ENCODE peak calls at places on chromosomes 3 and 15, in seven cellular contexts. X, V, E, S, Z, I and J are unnamed samples.

GRCh38 chr3:123036352-123037014 is 8.9 kb upstream of the SEMA5B start:
- DNase-seq in X (peak), V (no peak), E (no peak), S (no peak), Z (peak), I (peak), J (peak)

GRCh38 chr3:4999626-5000184 is 20.5 kb downstream of the BHLHE40 start:
- DNase-seq in X (no peak), V (no peak), E (no peak), S (no peak), Z (no peak), I (peak), J (no peak)

GRCh38 chr3:4899654-4900236 is 79.5 kb upstream of the BHLHE40 start:
- DNase-seq in X (no peak), V (no peak), E (no peak), S (no peak), Z (peak), I (no peak), J (no peak)

GRCh38 chr3:65758871-65759598 is 279.7 kb downstream of the MAGI1 start:
- DNase-seq in X (no peak), V (no peak), E (no peak), S (no peak), Z (peak), I (no peak), J (no peak)

GRCh38 chr3:8529197-8529637 is 27.6 kb downstream of the LMCD1 start:
- DNase-seq in X (no peak), V (no peak), E (no peak), S (no peak), Z (peak), I (no peak), J (no peak)

GRCh38 chr3:182711261-182711683 is 82.0 kb upstream of the ATP11B start:
- DNase-seq in X (no peak), V (no peak), E (no peak), S (no peak), Z (no peak), I (no peak), J (no peak)

GRCh38 chr15:82643992-82644391 is 3.2 kb downstream of the CPEB1 start:
- DNase-seq in X (no peak), V (no peak), E (no peak), S (no peak), Z (peak), I (no peak), J (no peak)

GRCh38 chr3:82783188-82783587 is 1021.7 kb upstream of the GBE1 start:
- DNase-seq in X (no peak), V (no peak), E (no peak), S (no peak), Z (no peak), I (no peak), J (no peak)

GRCh38 chr15:77440378-77440999 is 19.8 kb downstream of the HMG20A start:
- DNase-seq in X (no peak), V (no peak), E (peak), S (no peak), Z (peak), I (peak), J (no peak)

GRCh38 chr15:100596792-100597191 is 5.2 kb downstream of the LINS1 start:
- DNase-seq in X (no peak), V (no peak), E (no peak), S (peak), Z (no peak), I (peak), J (no peak)

GRCh38 chr3:112560330-112560729 is 1.4 kb downstream of the ATG3 start:
- DNase-seq in X (no peak), V (no peak), E (no peak), S (no peak), Z (peak), I (no peak), J (no peak)

GRCh38 chr3:95172549-95172948 is 1109.7 kb downstream of the NSUN3 start:
- DNase-seq in X (no peak), V (no peak), E (no peak), S (no peak), Z (no peak), I (no peak), J (no peak)

GRCh38 chr3:10365791-10366190 is 44.9 kb upstream of the SEC13 start:
- DNase-seq in X (peak), V (no peak), E (no peak), S (no peak), Z (peak), I (peak), J (no peak)

GRCh38 chr3:170640737-170641171 is 54.9 kb upstream of the SLC7A14 start:
- DNase-seq in X (no peak), V (no peak), E (no peak), S (no peak), Z (no peak), I (no peak), J (no peak)

GRCh38 chr3:50890688-50891344 is 216.1 kb downstream of the DOCK3 start:
- DNase-seq in X (no peak), V (no peak), E (no peak), S (no peak), Z (no peak), I (no peak), J (no peak)

GRCh38 chr3:42652611-42653302 is 740 bp upstream of the ZBTB47 start:
- DNase-seq in X (peak), V (peak), E (no peak), S (peak), Z (peak), I (peak), J (no peak)

GRCh38 chr3:37973250-37974054 is 17.1 kb upstream of the VILL start:
- DNase-seq in X (no peak), V (no peak), E (no peak), S (no peak), Z (peak), I (no peak), J (no peak)

GRCh38 chr3:21920431-21920830 is 169.4 kb upstream of the ZNF385D start:
- DNase-seq in X (no peak), V (no peak), E (no peak), S (no peak), Z (peak), I (peak), J (peak)

GRCh38 chr3:38646630-38647029 is 2.9 kb downstream of the SCN5A start:
- DNase-seq in X (no peak), V (peak), E (peak), S (no peak), Z (peak), I (no peak), J (no peak)

GRCh38 chr3:184085389-184085852 is 11.4 kb upstream of the HTR3E start:
- DNase-seq in X (no peak), V (no peak), E (peak), S (no peak), Z (peak), I (peak), J (no peak)

GRCh38 chr3:53750253-53751210 is 95.7 kb downstream of the CHDH start:
- DNase-seq in X (no peak), V (no peak), E (no peak), S (no peak), Z (no peak), I (no peak), J (no peak)

GRCh38 chr15:70875001-70875782 is 17.0 kb downstream of the THAP10 start:
- DNase-seq in X (no peak), V (no peak), E (no peak), S (no peak), Z (peak), I (peak), J (no peak)

GRCh38 chr3:23620044-23620443 is 185.7 kb upstream of the UBE2E1 start:
- DNase-seq in X (no peak), V (no peak), E (no peak), S (no peak), Z (no peak), I (peak), J (no peak)

GRCh38 chr3:148243609-148244008 is 454.1 kb upstream of the AGTR1 start:
- DNase-seq in X (no peak), V (no peak), E (no peak), S (no peak), Z (no peak), I (no peak), J (peak)

GRCh38 chr3:172782235-172782634 is 31.7 kb downstream of the ECT2 start:
- DNase-seq in X (no peak), V (no peak), E (no peak), S (no peak), Z (no peak), I (no peak), J (no peak)

GRCh38 chr3:192303235-192303634 is 424.1 kb downstream of the FGF12 start:
- DNase-seq in X (no peak), V (no peak), E (no peak), S (no peak), Z (no peak), I (no peak), J (no peak)

GRCh38 chr15:79475312-79475711 is 43.2 kb downstream of the MINAR1 start:
- DNase-seq in X (no peak), V (no peak), E (no peak), S (no peak), Z (peak), I (peak), J (peak)

GRCh38 chr3:10289785-10290355 is 2.9 kb downstream of the GHRL start:
- DNase-seq in X (no peak), V (no peak), E (no peak), S (no peak), Z (no peak), I (no peak), J (no peak)

GRCh38 chr3:14822134-14822533 is 3.4 kb downstream of the FGD5 start:
- DNase-seq in X (no peak), V (no peak), E (no peak), S (no peak), Z (no peak), I (no peak), J (no peak)
- H3K4me3 ChIP-seq in X (no peak), V (no peak), E (no peak), S (no peak), Z (no peak), I (no peak), J (no peak)

GRCh38 chr3:146157325-146158060 is 3.5 kb downstream of the PLOD2 start:
- DNase-seq in X (no peak), V (no peak), E (no peak), S (no peak), Z (no peak), I (no peak), J (no peak)
- H3K4me3 ChIP-seq in X (peak), V (peak), E (peak), S (no peak), Z (peak), I (no peak), J (peak)

GRCh38 chr15:90400005-90400758 is 12.1 kb downstream of the IQGAP1 start:
- DNase-seq in X (no peak), V (no peak), E (no peak), S (no peak), Z (no peak), I (peak), J (no peak)

GRCh38 chr15:90400759-90401314 is 12.8 kb downstream of the IQGAP1 start:
- DNase-seq in X (peak), V (peak), E (peak), S (peak), Z (peak), I (peak), J (peak)

GRCh38 chr15:90402806-90403205 is 14.8 kb downstream of the IQGAP1 start:
- DNase-seq in X (peak), V (no peak), E (no peak), S (no peak), Z (no peak), I (no peak), J (no peak)

GRCh38 chr15:90401499-90401898 is 13.5 kb downstream of the IQGAP1 start:
- DNase-seq in X (no peak), V (no peak), E (no peak), S (no peak), Z (no peak), I (no peak), J (no peak)

GRCh38 chr15:90402230-90402629 is 14.2 kb downstream of the IQGAP1 start:
- DNase-seq in X (peak), V (no peak), E (no peak), S (no peak), Z (peak), I (peak), J (peak)
- H3K4me3 ChIP-seq in X (no peak), V (peak), E (no peak), S (no peak), Z (no peak), I (no peak), J (no peak)

GRCh38 chr3:136173939-136174338 is 22.2 kb downstream of the MSL2 start:
- DNase-seq in X (no peak), V (no peak), E (no peak), S (no peak), Z (no peak), I (no peak), J (no peak)
- H3K4me3 ChIP-seq in X (no peak), V (no peak), E (no peak), S (no peak), Z (no peak), I (no peak), J (no peak)

GRCh38 chr3:45318712-45319111 is 69.7 kb upstream of the LARS2 start:
- DNase-seq in X (no peak), V (no peak), E (no peak), S (no peak), Z (no peak), I (no peak), J (no peak)
- H3K4me3 ChIP-seq in X (no peak), V (no peak), E (no peak), S (no peak), Z (no peak), I (no peak), J (no peak)

DNA sequence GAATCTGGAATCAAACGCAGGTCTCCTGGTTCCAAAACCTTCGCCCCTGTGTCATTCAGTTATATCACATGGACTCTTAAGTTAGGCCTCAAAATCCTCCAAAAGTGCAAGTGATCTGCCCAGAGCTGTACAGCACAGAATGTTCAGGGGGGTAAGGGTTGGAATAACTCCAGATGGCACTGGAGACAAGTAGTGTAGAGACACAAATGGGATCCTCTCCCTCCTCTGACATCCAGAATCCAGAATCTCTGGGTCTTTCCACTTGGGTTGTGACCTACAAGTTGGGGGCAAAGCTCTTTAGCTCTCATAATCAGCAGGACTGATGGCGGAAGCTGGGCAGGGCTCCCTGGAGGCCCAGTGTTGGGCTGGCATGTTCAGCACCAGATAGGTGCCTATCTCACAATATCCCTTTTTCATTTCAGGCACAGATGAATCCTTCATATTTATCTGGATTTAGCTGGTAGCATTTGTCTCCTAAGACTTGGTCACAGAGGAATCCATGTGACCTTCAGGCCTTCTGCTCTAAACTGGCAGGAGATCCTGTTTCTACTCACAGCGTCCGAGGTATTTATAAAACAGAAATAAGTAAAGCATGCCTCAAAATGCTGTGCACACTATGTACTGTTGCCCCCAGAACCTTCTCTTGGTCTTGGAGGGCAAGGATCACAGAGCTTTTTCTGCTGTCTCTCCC is 15.4 kb downstream of the ABHD2 start:
- DNase-seq in X (no peak), V (no peak), E (no peak), S (no peak), Z (no peak), I (no peak), J (no peak)
- H3K4me3 ChIP-seq in X (no peak), V (no peak), E (no peak), S (no peak), Z (no peak), I (no peak), J (no peak)

DNA sequence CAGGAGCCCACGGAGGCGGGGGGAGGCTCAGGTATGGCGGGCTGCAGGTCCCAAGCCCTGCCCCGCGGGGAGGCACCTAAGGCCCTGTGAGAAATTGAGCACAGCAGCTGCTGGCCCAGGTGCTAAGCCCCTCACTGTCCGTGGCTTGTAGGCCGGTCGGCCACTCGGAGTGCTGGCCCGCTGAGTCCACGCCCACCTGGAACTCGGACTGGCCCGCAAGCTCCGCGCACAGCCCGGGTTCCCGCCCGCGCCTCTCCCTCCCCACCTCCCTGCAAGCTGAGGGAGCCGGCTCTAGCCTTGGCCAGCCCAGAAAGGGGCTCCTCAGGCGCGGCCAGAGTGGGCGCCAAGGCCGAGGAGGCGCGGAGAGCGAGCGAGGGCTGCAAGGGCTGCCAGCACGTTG is 12.2 kb upstream of the KCNMB3 start:
- DNase-seq in X (no peak), V (no peak), E (no peak), S (no peak), Z (no peak), I (no peak), J (no peak)
- H3K4me3 ChIP-seq in X (no peak), V (no peak), E (no peak), S (no peak), Z (no peak), I (no peak), J (no peak)

DNA sequence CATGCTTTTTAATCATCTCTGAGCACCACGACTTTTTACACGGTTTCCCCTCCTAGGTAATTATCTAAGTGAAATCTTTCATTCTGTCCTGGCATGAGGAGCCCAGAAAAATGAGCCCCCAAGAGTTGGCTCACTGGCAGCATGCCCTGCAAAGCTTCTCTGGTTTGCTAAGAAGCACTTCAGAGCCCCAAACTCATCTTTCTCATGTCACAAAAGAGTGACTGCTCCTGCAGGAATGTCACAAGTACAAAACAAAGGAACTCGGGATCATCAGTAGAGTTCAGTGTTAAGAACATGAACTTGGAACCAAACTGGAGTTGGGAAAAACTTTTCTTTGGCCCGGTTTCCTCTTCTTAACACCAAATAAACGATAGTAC is 123.9 kb downstream of the FOXB1 start:
- DNase-seq in X (no peak), V (no peak), E (no peak), S (no peak), Z (no peak), I (no peak), J (no peak)
- H3K4me3 ChIP-seq in X (peak), V (peak), E (peak), S (peak), Z (peak), I (peak), J (peak)

GRCh38 chr15:41558400-41559238 is at the start of gene TYRO3:
- DNase-seq in X (peak), V (peak), E (peak), S (peak), Z (peak), I (peak), J (no peak)

GRCh38 chr15:41559239-41559488 is 152 bp downstream of the TYRO3 start:
- DNase-seq in X (no peak), V (no peak), E (no peak), S (no peak), Z (no peak), I (no peak), J (no peak)

GRCh38 chr15:41559489-41560177 is 621 bp downstream of the TYRO3 start:
- DNase-seq in X (no peak), V (no peak), E (no peak), S (no peak), Z (no peak), I (no peak), J (no peak)

GRCh38 chr15:41556657-41557056 is 2.4 kb upstream of the TYRO3 start:
- DNase-seq in X (no peak), V (no peak), E (no peak), S (no peak), Z (no peak), I (no peak), J (no peak)

GRCh38 chr15:41557673-41558399 is 1.2 kb upstream of the TYRO3 start:
- DNase-seq in X (peak), V (peak), E (peak), S (peak), Z (peak), I (peak), J (no peak)
- H3K4me3 ChIP-seq in X (peak), V (peak), E (peak), S (peak), Z (peak), I (peak), J (peak)

GRCh38 chr3:56796996-56797395 is 4.8 kb downstream of the ARHGEF3 start:
- DNase-seq in X (no peak), V (no peak), E (no peak), S (no peak), Z (no peak), I (no peak), J (no peak)
- H3K4me3 ChIP-seq in X (no peak), V (no peak), E (no peak), S (no peak), Z (no peak), I (no peak), J (no peak)